ENCODE peak calls at places on chromosomes 11 and 22, in seven cellular contexts. K is astrocyte, J is mammary epithelial cell, P is neural progenitor cell, Y is H9, Q is NT2/D1, E is GM23248. V is an unnamed sample.

GRCh38 chr11:991034-991433 is 45.5 kb downstream of the MUC6 start:
- DNase-seq in K (no peak), J (no peak), P (no peak), Y (no peak), Q (no peak), E (no peak), V (no peak)

GRCh38 chr11:74019104-74019738 is 10.3 kb upstream of the UCP3 start:
- DNase-seq in K (no peak), J (no peak), P (no peak), Y (no peak), Q (no peak), E (peak; percentile 15), V (peak; percentile 71)

GRCh38 chr11:70568504-70569172 is 170.3 kb downstream of the CTTN start:
- DNase-seq in K (peak; percentile 20), J (peak; percentile 14), P (peak; percentile 71), Y (peak; percentile 86), Q (peak; percentile 61), E (peak; percentile 75), V (peak; percentile 63)

GRCh38 chr11:80719292-80719646 is 1278.4 kb upstream of the TENM4 start:
- DNase-seq in K (no peak), J (no peak), P (peak; percentile 5), Y (no peak), Q (no peak), E (no peak), V (no peak)

GRCh38 chr11:119433369-119433749 is 10.4 kb upstream of the THY1 start:
- DNase-seq in K (peak; percentile 69), J (peak; percentile 51), P (no peak), Y (no peak), Q (no peak), E (peak; percentile 89), V (peak; percentile 23)

GRCh38 chr22:27299181-27300085 is 502.1 kb downstream of the MN1 start:
- DNase-seq in K (peak; percentile 80), J (no peak), P (peak; percentile 22), Y (no peak), Q (no peak), E (peak; percentile 18), V (no peak)

GRCh38 chr11:43689167-43689566 is 8.6 kb downstream of the HSD17B12 start:
- DNase-seq in K (no peak), J (no peak), P (no peak), Y (no peak), Q (no peak), E (no peak), V (no peak)

GRCh38 chr11:20077973-20078372 is 82.3 kb downstream of the DBX1 start:
- DNase-seq in K (no peak), J (no peak), P (no peak), Y (no peak), Q (no peak), E (no peak), V (no peak)

GRCh38 chr11:1735271-1735670 is 15.1 kb downstream of the IFITM10 start:
- DNase-seq in K (no peak), J (peak; percentile 23), P (no peak), Y (no peak), Q (no peak), E (no peak), V (no peak)

GRCh38 chr11:69657911-69658605 is 17.1 kb downstream of the LTO1 start:
- DNase-seq in K (peak; percentile 41), J (no peak), P (peak; percentile 97), Y (peak; percentile 88), Q (peak; percentile 87), E (peak; percentile 35), V (peak; percentile 48)

GRCh38 chr11:68796779-68797178 is 44.9 kb downstream of the CPT1A start:
- DNase-seq in K (peak; percentile 14), J (no peak), P (no peak), Y (no peak), Q (no peak), E (no peak), V (no peak)

GRCh38 chr22:20268350-20269012 is 363 bp upstream of the RTN4R start:
- DNase-seq in K (no peak), J (peak; percentile 41), P (peak; percentile 93), Y (peak; percentile 60), Q (peak; percentile 27), E (peak; percentile 76), V (peak; percentile 43)

GRCh38 chr22:50734986-50735738 is 2.8 kb upstream of the ACR start:
- DNase-seq in K (no peak), J (no peak), P (no peak), Y (no peak), Q (no peak), E (no peak), V (no peak)

GRCh38 chr11:104164028-104164520 is at the start of gene PDGFD:
- DNase-seq in K (peak; percentile 73), J (peak; percentile 67), P (peak; percentile 93), Y (peak; percentile 90), Q (peak; percentile 74), E (peak; percentile 64), V (peak; percentile 71)

GRCh38 chr11:6472934-6473333 is 807 bp downstream of the TRIM3 start:
- DNase-seq in K (no peak), J (no peak), P (no peak), Y (no peak), Q (no peak), E (no peak), V (no peak)

GRCh38 chr11:45204761-45205160 is 58.3 kb downstream of the PRDM11 start:
- DNase-seq in K (no peak), J (no peak), P (peak; percentile 55), Y (peak; percentile 67), Q (no peak), E (no peak), V (no peak)

GRCh38 chr22:33542722-33543121 is 377.6 kb downstream of the LARGE1 start:
- DNase-seq in K (no peak), J (no peak), P (no peak), Y (no peak), Q (no peak), E (no peak), V (no peak)

GRCh38 chr11:1082728-1083620 is 8.3 kb downstream of the MUC2 start:
- DNase-seq in K (no peak), J (no peak), P (no peak), Y (no peak), Q (no peak), E (no peak), V (no peak)

GRCh38 chr11:71564430-71564829 is 933 bp upstream of the KRTAP5-10 start:
- DNase-seq in K (no peak), J (no peak), P (no peak), Y (no peak), Q (no peak), E (no peak), V (no peak)

GRCh38 chr11:82989628-82990404 is 81.9 kb downstream of the RAB30 start:
- DNase-seq in K (no peak), J (no peak), P (peak; percentile 70), Y (no peak), Q (no peak), E (no peak), V (no peak)

GRCh38 chr11:130858215-130858614 is 58.1 kb downstream of the SNX19 start:
- DNase-seq in K (no peak), J (no peak), P (no peak), Y (no peak), Q (no peak), E (no peak), V (no peak)

GRCh38 chr11:117482881-117483280 is 155.2 kb downstream of the CEP164 start:
- DNase-seq in K (no peak), J (no peak), P (peak; percentile 52), Y (no peak), Q (no peak), E (no peak), V (no peak)

GRCh38 chr11:117481036-117481435 is 153.4 kb downstream of the CEP164 start:
- DNase-seq in K (no peak), J (no peak), P (no peak), Y (no peak), Q (no peak), E (no peak), V (no peak)

GRCh38 chr11:117481885-117482284 is 154.2 kb downstream of the CEP164 start:
- DNase-seq in K (no peak), J (no peak), P (no peak), Y (no peak), Q (no peak), E (no peak), V (no peak)

GRCh38 chr11:117484159-117484558 is 156.5 kb downstream of the CEP164 start:
- DNase-seq in K (no peak), J (no peak), P (no peak), Y (no peak), Q (no peak), E (peak; percentile 18), V (no peak)

GRCh38 chr11:117483372-117483771 is 155.7 kb downstream of the CEP164 start:
- DNase-seq in K (no peak), J (no peak), P (no peak), Y (no peak), Q (no peak), E (no peak), V (no peak)
- H3K9ac ChIP-seq in K (no peak overlapping the region), J (no peak overlapping the region), P (no peak overlapping the region), Y (no peak overlapping the region), Q (no peak overlapping the region), E (no peak overlapping the region), V (no peak overlapping the region)

GRCh38 chr11:67349927-67350465 is 3.4 kb downstream of the POLD4 start:
- DNase-seq in K (no peak), J (no peak), P (no peak), Y (no peak), Q (no peak), E (no peak), V (no peak)

GRCh38 chr11:67351275-67352005 is 1.9 kb downstream of the POLD4 start:
- DNase-seq in K (peak; percentile 55), J (peak; percentile 77), P (peak; percentile 79), Y (peak; percentile 78), Q (peak; percentile 90), E (peak; percentile 85), V (peak; percentile 80)

GRCh38 chr11:67349457-67349856 is 3.9 kb downstream of the POLD4 start:
- DNase-seq in K (no peak), J (no peak), P (no peak), Y (no peak), Q (no peak), E (no peak), V (no peak)

GRCh38 chr11:67347964-67348749 is 5.2 kb downstream of the POLD4 start:
- DNase-seq in K (peak; percentile 52), J (no peak), P (no peak), Y (no peak), Q (no peak), E (peak; percentile 47), V (no peak)

DNA sequence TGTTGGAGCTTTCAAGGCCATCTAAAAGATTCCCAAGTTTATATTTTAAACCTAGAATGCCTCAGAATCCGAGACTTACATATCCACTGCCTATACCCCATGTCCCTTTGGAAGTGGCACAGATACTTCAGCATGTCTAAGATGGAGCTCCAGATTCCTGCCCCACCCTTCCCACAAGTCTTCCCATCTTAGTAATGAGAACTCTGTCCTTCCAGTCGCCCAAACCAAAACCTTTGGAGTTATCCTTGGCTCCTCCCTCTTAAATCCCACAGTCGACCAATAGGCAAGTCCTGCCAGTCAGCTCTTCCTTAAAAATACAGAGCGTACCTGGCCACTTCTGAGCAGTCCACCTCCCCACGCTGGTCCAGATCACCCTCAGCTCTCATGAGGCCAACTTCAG is 4.3 kb downstream of the POLD4 start:
- DNase-seq in K (no peak), J (no peak), P (no peak), Y (no peak), Q (no peak), E (no peak), V (no peak)
- H3K9ac ChIP-seq in K (no peak overlapping the region), J (no peak overlapping the region), P (no peak overlapping the region), Y (no peak overlapping the region), Q (no peak overlapping the region), E (no peak overlapping the region), V (peak overlapping the region; percentile 5)

GRCh38 chr11:117219455-117219854 is 12.4 kb downstream of the PCSK7 start:
- DNase-seq in K (no peak), J (no peak), P (no peak), Y (no peak), Q (no peak), E (no peak), V (no peak)
- H3K9ac ChIP-seq in K (no peak overlapping the region), J (no peak overlapping the region), P (no peak overlapping the region), Y (no peak overlapping the region), Q (no peak overlapping the region), E (no peak overlapping the region), V (no peak overlapping the region)

GRCh38 chr22:48096411-48096810 is 1334.0 kb downstream of the TBC1D22A start:
- DNase-seq in K (no peak), J (no peak), P (no peak), Y (no peak), Q (no peak), E (no peak), V (no peak)
- H3K9ac ChIP-seq in K (no peak overlapping the region), J (no peak overlapping the region), P (no peak overlapping the region), Y (no peak overlapping the region), Q (no peak overlapping the region), E (no peak overlapping the region), V (no peak overlapping the region)